ENCODE peak calls at places on chromosome 21, in five cellular contexts. F is body of pancreas, R is mesendoderm, E is mucosa of descending colon, L is HCT116. Y is an unnamed sample.

GRCh38 chr21:19326581-19327319 is 923.2 kb upstream of the TMPRSS15 start:
- DNase-seq in R (no peak), F (no peak), E (no peak), L (no peak), Y (no peak)

GRCh38 chr21:37455504-37455911 is 88.9 kb downstream of the DYRK1A start:
- DNase-seq in E (no peak), R (peak; percentile 61), F (no peak), L (no peak), Y (no peak)

GRCh38 chr21:20802631-20803260 is 195.5 kb upstream of the NCAM2 start:
- DNase-seq in R (no peak), L (no peak), F (no peak), E (no peak), Y (no peak)

GRCh38 chr21:21373969-21374368 is 375.8 kb downstream of the NCAM2 start:
- DNase-seq in R (no peak), L (no peak), E (no peak), F (no peak), Y (no peak)

GRCh38 chr21:46110499-46111192 is 12.7 kb downstream of the COL6A2 start:
- DNase-seq in R (peak; percentile 36), E (peak; percentile 28), F (peak; percentile 9), L (no peak), Y (no peak)

GRCh38 chr21:33546076-33546475 is 3.2 kb downstream of the SON start:
- DNase-seq in F (no peak), E (no peak), L (no peak), R (no peak), Y (no peak)

GRCh38 chr21:40128891-40129290 is 261.7 kb downstream of the PCP4 start:
- DNase-seq in E (no peak), R (no peak), F (no peak), L (no peak), Y (no peak)

GRCh38 chr21:46082638-46083270 is 15.2 kb upstream of the COL6A2 start:
- DNase-seq in E (no peak), R (no peak), L (no peak), F (peak; percentile 7), Y (no peak)

GRCh38 chr21:46149205-46149901 is 6.0 kb downstream of the FTCD start:
- DNase-seq in F (no peak), E (peak; percentile 14), R (no peak), L (no peak), Y (no peak)

GRCh38 chr21:15462092-15462491 is 267.7 kb upstream of the USP25 start:
- DNase-seq in R (no peak), F (no peak), E (no peak), L (no peak), Y (no peak)

GRCh38 chr21:15128267-15128666 is 63.5 kb upstream of the NRIP1 start:
- DNase-seq in E (no peak), L (no peak), R (no peak), F (no peak), Y (no peak)

GRCh38 chr21:28156590-28156989 is 836.1 kb downstream of the LTN1 start:
- DNase-seq in E (no peak), F (no peak), L (no peak), R (no peak), Y (no peak)

GRCh38 chr21:28152729-28153128 is 839.9 kb downstream of the LTN1 start:
- DNase-seq in E (no peak), L (no peak), F (no peak), R (no peak), Y (no peak)

GRCh38 chr21:28150021-28150420 is 842.7 kb downstream of the LTN1 start:
- DNase-seq in L (no peak), R (no peak), E (no peak), F (no peak), Y (no peak)

GRCh38 chr21:28150778-28151177 is 841.9 kb downstream of the LTN1 start:
- DNase-seq in E (no peak), L (no peak), F (no peak), R (no peak), Y (no peak)

GRCh38 chr21:28154121-28154520 is 838.6 kb downstream of the LTN1 start:
- DNase-seq in E (no peak), R (no peak), L (no peak), F (no peak), Y (no peak)
- H3K4me3 ChIP-seq in E (no peak overlapping the region), R (no peak overlapping the region), L (no peak overlapping the region), F (no peak overlapping the region), Y (no peak overlapping the region)

GRCh38 chr21:43294194-43294902 is 125.5 kb downstream of the CRYAA start:
- DNase-seq in F (no peak), R (no peak), L (no peak), E (no peak), Y (no peak)
- H3K4me3 ChIP-seq in F (no peak overlapping the region), R (no peak overlapping the region), L (no peak overlapping the region), E (no peak overlapping the region), Y (no peak overlapping the region)

GRCh38 chr21:44929242-44929798 is 8.6 kb upstream of the ITGB2 start:
- DNase-seq in E (no peak), L (no peak), F (no peak), R (no peak), Y (no peak)

GRCh38 chr21:44927259-44927586 is 6.5 kb upstream of the ITGB2 start:
- DNase-seq in R (no peak), F (no peak), L (no peak), E (no peak), Y (no peak)

GRCh38 chr21:44926364-44927101 is 5.8 kb upstream of the ITGB2 start:
- DNase-seq in L (no peak), E (no peak), F (no peak), R (no peak), Y (peak; percentile 16)

GRCh38 chr21:44929799-44930542 is 9.3 kb upstream of the ITGB2 start:
- DNase-seq in F (no peak), E (no peak), R (no peak), L (no peak), Y (no peak)

DNA sequence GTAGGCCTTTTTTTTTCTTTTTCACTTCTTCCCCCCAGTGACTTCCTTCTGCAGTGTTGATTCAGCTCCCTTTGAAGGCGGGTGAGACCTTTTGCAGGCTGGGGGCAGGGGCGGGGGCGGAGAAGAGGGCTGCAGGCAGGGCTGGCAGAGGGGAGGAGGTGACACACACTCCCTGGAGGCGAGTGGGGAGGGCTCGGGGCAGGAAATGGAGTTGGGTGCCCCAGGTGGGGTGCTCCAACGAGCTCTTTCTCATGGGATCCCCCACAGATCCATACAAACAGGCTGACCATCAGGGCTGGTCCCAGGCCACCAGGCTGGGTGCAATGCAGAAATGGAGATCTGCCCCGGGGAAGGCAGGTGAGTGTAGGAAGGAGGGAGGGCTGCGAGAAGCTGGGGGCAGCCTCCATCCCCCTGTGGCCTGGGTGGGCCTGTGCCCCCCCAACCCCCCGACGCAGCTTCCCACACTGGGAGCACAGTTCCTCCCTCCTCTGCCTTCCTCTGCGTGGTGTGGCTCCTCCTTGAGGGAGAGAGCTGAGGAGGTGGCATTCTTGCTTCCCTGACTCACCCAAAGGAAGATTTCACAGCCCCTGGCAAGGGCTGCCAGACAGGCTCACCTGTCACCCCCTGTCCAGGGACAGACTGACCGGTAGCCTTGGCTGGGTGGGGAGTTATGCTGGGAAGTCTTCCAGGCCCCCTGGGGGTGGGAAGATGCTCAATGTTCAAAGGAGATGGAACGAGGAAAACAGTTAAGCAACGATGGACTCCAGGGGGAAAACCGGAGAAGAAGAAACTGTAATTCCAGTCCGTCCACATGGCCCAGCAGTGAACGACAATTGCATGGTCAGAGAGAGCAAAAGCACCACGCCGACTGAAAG is 7.1 kb upstream of the ITGB2 start:
- DNase-seq in E (peak; percentile 68), F (no peak), L (no peak), R (peak; percentile 86), Y (peak; percentile 32)
- H3K4me3 ChIP-seq in E (no peak overlapping the region), F (no peak overlapping the region), L (peak overlapping the region; percentile 44), R (no peak overlapping the region), Y (peak overlapping the region; percentile 2)

DNA sequence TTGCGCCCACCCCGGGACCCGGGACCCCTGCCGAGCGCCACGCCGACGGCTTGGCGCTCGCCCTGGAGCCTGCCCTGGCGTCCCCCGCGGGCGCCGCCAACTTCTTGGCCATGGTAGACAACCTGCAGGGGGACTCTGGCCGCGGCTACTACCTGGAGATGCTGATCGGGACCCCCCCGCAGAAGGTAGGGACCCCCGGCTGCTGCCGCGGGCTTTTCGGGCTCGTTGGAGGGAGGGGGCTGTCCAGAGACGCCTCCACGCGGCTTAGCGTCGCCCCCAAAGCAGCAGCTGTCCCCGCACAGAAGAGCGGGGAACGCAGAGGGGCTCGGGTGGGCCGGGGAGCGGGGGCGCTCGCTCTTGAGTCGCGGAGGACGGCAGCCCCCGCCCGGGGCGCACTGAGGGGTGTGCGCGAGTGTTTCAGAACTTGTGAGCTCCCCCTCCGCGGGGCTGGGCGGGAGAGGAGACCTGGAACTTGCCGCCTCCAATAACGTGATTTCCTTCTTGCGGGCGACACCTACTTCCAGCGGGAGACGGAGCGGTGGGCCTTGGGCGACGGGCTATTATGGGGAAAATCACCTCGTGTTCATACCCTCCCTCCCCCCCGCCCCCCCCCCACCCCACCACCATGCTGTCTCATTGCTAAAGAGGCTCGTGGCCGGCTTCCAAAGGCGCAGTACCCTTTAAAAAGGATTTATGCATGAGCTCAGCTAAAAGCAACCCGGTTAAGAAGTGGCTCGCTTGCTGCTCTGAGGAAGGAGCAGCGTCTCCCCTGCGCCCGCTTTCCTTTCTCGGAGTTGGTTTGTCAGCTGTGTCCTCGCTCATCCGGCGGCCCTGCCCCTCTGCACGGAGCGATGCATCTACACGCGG is 664 bp downstream of the BACE2 start:
- DNase-seq in F (peak; percentile 54), E (peak; percentile 70), R (peak; percentile 55), L (no peak), Y (no peak)
- H3K4me3 ChIP-seq in F (peak overlapping the region; percentile 55), E (peak overlapping the region; percentile 75), R (peak overlapping the region; percentile 50), L (peak overlapping the region; percentile 77), Y (peak overlapping the region; percentile 75)

DNA sequence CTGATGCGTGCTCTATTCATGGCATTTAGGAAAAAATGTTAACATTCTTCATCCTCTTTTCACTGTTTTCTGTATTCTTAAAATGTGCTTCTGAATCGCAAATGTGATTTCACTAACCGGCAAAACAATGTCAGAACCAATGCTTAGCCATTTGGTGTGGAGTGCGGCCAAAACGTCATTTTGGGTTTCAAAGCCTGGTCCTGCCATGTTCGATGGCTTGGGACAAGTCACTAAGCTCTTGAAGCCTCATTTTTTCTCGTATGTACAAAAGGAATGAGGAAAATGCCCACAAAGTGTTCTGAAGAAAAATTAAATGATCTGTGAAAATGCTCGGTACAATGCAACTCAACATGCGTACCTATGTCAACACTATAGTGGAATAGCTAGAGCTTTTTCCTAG is 175.3 kb downstream of the APP start:
- DNase-seq in E (no peak), R (no peak), F (no peak), L (no peak), Y (no peak)
- H3K4me3 ChIP-seq in E (no peak overlapping the region), R (no peak overlapping the region), F (no peak overlapping the region), L (no peak overlapping the region), Y (no peak overlapping the region)

DNA sequence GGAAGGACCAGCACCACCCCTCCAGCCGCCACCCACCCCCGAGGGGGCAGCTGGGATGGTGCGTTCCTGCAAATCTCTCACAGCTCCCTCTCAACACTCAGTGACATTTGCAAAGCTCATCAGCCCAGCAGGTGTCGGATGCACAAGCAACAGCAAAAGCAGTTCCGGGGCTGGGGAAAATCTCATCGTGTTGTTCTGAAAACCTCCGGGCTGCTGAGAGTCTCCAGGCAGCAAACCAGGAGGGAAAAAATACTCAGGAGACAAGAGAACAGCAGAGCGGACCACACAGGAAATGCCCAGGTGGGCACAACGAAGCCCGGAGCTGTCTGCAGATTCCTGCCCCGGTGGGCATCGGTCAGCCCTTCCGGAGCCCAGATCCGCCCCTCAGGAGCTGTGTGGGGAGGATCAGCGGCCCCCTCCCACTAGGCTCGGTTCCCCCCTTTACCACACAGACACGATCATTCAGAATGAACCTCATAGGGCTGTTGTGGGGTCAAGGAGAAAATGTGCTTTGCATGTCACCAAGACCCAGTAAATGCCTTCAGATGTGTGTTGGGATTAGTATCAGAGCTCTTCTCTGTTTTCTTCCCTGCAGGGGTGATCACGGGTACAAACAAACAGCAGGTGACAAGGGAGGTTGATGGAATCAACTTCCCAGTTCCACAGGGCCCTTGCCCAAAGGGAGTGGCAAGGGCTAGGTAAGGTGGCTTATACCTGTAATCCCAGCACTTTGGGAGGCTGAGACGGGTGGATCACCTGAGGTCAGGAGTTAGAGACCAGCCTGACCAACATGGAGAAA is 127.0 kb upstream of the TIAM1 start:
- DNase-seq in E (no peak), F (no peak), L (no peak), R (peak; percentile 47), Y (no peak)
- H3K4me3 ChIP-seq in E (no peak overlapping the region), F (no peak overlapping the region), L (no peak overlapping the region), R (no peak overlapping the region), Y (no peak overlapping the region)